ENCODE peak calls at places on chromosomes 5 and 9, in four cellular contexts. E is hepatocyte, F is GM23248, T is mammary epithelial cell. B is an unnamed sample. For H3K4me1, the result is how much of the 10 kb centered on the place peaks cover.

GRCh38 chr5:1729641-1730486 is 69.8 kb downstream of the MRPL36 start:
- DNase-seq in E (no peak), F (no peak), T (no peak), B (no peak)

GRCh38 chr5:78002690-78003089 is 226.6 kb upstream of the TBCA start:
- DNase-seq in E (no peak), F (no peak), T (no peak), B (no peak)

GRCh38 chr5:10427978-10428377 is 13.7 kb upstream of the ROPN1L start:
- DNase-seq in E (no peak), F (no peak), T (no peak), B (no peak)

GRCh38 chr5:669842-670395 is 23.2 kb downstream of the TPPP start:
- DNase-seq in E (no peak), F (no peak), T (no peak), B (no peak)

GRCh38 chr5:6448622-6449464 is at the start of gene UBE2QL1:
- DNase-seq in E (peak), F (peak), T (peak), B (no peak)

GRCh38 chr9:16316911-16317817 is 553.3 kb downstream of the BNC2 start:
- DNase-seq in E (no peak), F (no peak), T (no peak), B (no peak)

GRCh38 chr5:172356527-172356926 is 73.0 kb upstream of the UBTD2 start:
- DNase-seq in E (no peak), F (no peak), T (no peak), B (no peak)

GRCh38 chr9:88988796-88989641 is 2.2 kb upstream of the S1PR3 start:
- DNase-seq in E (no peak), F (peak), T (peak), B (no peak)

GRCh38 chr9:136508729-136509500 is 26.1 kb upstream of the SEC16A start:
- DNase-seq in E (no peak), F (no peak), T (no peak), B (no peak)

GRCh38 chr5:167582263-167582662 is 709.2 kb upstream of the WWC1 start:
- DNase-seq in E (no peak), F (peak), T (peak), B (no peak)

GRCh38 chr5:80255425-80255751 is 460 bp downstream of the SERINC5 start:
- DNase-seq in E (peak), F (peak), T (peak), B (peak)

GRCh38 chr5:146339715-146340259 is 1.1 kb downstream of the POU4F3 start:
- DNase-seq in E (no peak), F (no peak), T (no peak), B (no peak)

GRCh38 chr5:146337264-146337904 is 1.3 kb upstream of the POU4F3 start:
- DNase-seq in E (no peak), F (no peak), T (no peak), B (no peak)

GRCh38 chr5:146337928-146338327 is 711 bp upstream of the POU4F3 start:
- DNase-seq in E (no peak), F (no peak), T (no peak), B (no peak)

GRCh38 chr5:146340260-146341081 is 1.8 kb downstream of the POU4F3 start:
- DNase-seq in E (peak), F (peak), T (peak), B (peak)

GRCh38 chr5:146338774-146339714 is at the start of gene POU4F3:
- DNase-seq in E (no peak), F (no peak), T (no peak), B (no peak)
- TF ChIP-seq EZH2 in E (peak), F (peak), T (peak), B (peak)

GRCh38 chr9:122815544-122815943 is 12.8 kb downstream of the PDCL start:
- DNase-seq in E (no peak), F (no peak), T (peak), B (no peak)
- H3K4me1 ChIP-seq in E (under half), F (under half), T (under half), B (under half)

GRCh38 chr5:131794596-131794995 is 2.2 kb downstream of the FNIP1 start:
- DNase-seq in E (no peak), F (no peak), T (no peak), B (no peak)
- H3K4me2 ChIP-seq in E (peak), F (peak), T (peak), B (peak)

GRCh38 chr5:31271567-31271966 is 78.1 kb downstream of the CDH6 start:
- DNase-seq in E (no peak), F (no peak), T (no peak), B (no peak)
- TF ChIP-seq EZH2 in E (no peak), F (no peak), T (no peak), B (no peak)

B was measured in astrocyte.